ENCODE peak calls at places on chromosomes 1 and 21, in five cellular contexts. N is fibroblast of pulmonary artery, F is epithelial cell of esophagus, D is OCI-LY7, Q is colonic mucosa. G is an unnamed sample.
A peak's percentile ranks its signal among the peaks of the same experiment; 100 is the strongest.

GRCh38 chr1:153260980-153261792 is 1.7 kb downstream of the LORICRIN start:
- DNase-seq in N (peak; percentile 6), D (no peak), Q (no peak), F (peak; percentile 15), G (no peak)

GRCh38 chr1:245377854-245378253 is 223.1 kb downstream of the KIF26B start:
- DNase-seq in D (no peak), Q (no peak), N (no peak), F (no peak), G (no peak)

GRCh38 chr1:215793210-215793609 is 226.1 kb downstream of the KCTD3 start:
- DNase-seq in N (peak; percentile 62), F (peak; percentile 14), D (no peak), Q (no peak), G (peak; percentile 77)

GRCh38 chr1:67524143-67525052 is 94.2 kb upstream of the SERBP1 start:
- DNase-seq in D (no peak), Q (no peak), F (peak; percentile 82), N (no peak), G (no peak)

GRCh38 chr1:12495725-12496124 is 122.3 kb downstream of the DHRS3 start:
- DNase-seq in Q (no peak), D (no peak), N (no peak), F (no peak), G (no peak)

GRCh38 chr1:40352126-40352525 is 21.4 kb upstream of the SMAP2 start:
- DNase-seq in Q (no peak), F (no peak), D (peak; percentile 67), N (no peak), G (no peak)

GRCh38 chr1:228085287-228085926 is 2.9 kb downstream of the ARF1 start:
- DNase-seq in N (peak; percentile 93), F (peak; percentile 64), D (no peak), Q (peak; percentile 68), G (peak; percentile 63)

GRCh38 chr1:205568469-205569361 is 63.1 kb downstream of the ELK4 start:
- DNase-seq in Q (peak; percentile 32), F (peak; percentile 15), D (no peak), N (no peak), G (no peak)

GRCh38 chr1:145859491-145860159 is 744 bp upstream of the PIAS3 start:
- DNase-seq in F (peak; percentile 88), N (peak; percentile 88), D (peak; percentile 81), Q (peak; percentile 93), G (peak; percentile 45)

GRCh38 chr1:118947003-118947765 is 41.0 kb downstream of the TBX15 start:
- DNase-seq in D (no peak), Q (no peak), N (peak; percentile 8), F (no peak), G (no peak)

GRCh38 chr1:86247553-86248279 is 91.1 kb upstream of the COL24A1 start:
- DNase-seq in Q (no peak), F (no peak), D (peak; percentile 4), N (no peak), G (peak; percentile 52)

GRCh38 chr1:77704736-77705135 is 22.3 kb upstream of the ZZZ3 start:
- DNase-seq in F (no peak), Q (no peak), N (no peak), D (no peak), G (no peak)

GRCh38 chr1:36737767-36738166 is 255.1 kb upstream of the CSF3R start:
- DNase-seq in F (no peak), N (no peak), Q (no peak), D (no peak), G (no peak)

GRCh38 chr1:36125129-36125991 is at the start of gene COL8A2:
- DNase-seq in N (no peak), F (no peak), D (no peak), Q (no peak), G (no peak)

GRCh38 chr1:154290921-154291320 is 18.5 kb downstream of the HAX1 start:
- DNase-seq in N (no peak), D (no peak), Q (no peak), F (no peak), G (no peak)

GRCh38 chr1:157084720-157085119 is 14.9 kb downstream of the ETV3L start:
- DNase-seq in N (no peak), F (no peak), D (no peak), Q (peak; percentile 3), G (no peak)

GRCh38 chr1:28428990-28429520 is 59.5 kb downstream of the PHACTR4 start:
- DNase-seq in N (no peak), D (no peak), F (peak; percentile 22), Q (no peak), G (no peak)

GRCh38 chr1:2854611-2855010 is 53.1 kb upstream of the TTC34 start:
- DNase-seq in Q (no peak), D (no peak), N (no peak), F (no peak), G (no peak)

GRCh38 chr1:146021622-146022402 is at the start of gene HJV:
- DNase-seq in Q (no peak), N (no peak), F (no peak), D (no peak), G (no peak)

GRCh38 chr1:2311184-2312032 is 79.9 kb downstream of the MORN1 start:
- DNase-seq in Q (peak; percentile 67), N (peak; percentile 48), D (peak; percentile 68), F (peak; percentile 43), G (no peak)

GRCh38 chr1:96973605-96974004 is 252.0 kb downstream of the PTBP2 start:
- DNase-seq in F (peak; percentile 37), D (no peak), Q (no peak), N (peak; percentile 31), G (no peak)

GRCh38 chr1:36653850-36654249 is 171.1 kb upstream of the CSF3R start:
- DNase-seq in N (peak; percentile 77), D (no peak), Q (no peak), F (peak; percentile 41), G (no peak)

GRCh38 chr1:44034423-44034822 is 3.2 kb upstream of the SLC6A9 start:
- DNase-seq in D (no peak), Q (no peak), N (no peak), F (no peak), G (no peak)

GRCh38 chr1:179743679-179744400 is 749 bp downstream of the FAM163A start:
- DNase-seq in Q (no peak), F (no peak), D (no peak), N (no peak), G (no peak)

GRCh38 chr1:233470738-233471499 is 143.0 kb upstream of the KCNK1 start:
- DNase-seq in N (no peak), F (no peak), Q (no peak), D (no peak), G (no peak)

GRCh38 chr1:83985048-83985447 is 13.9 kb downstream of the TTLL7 start:
- DNase-seq in N (no peak), Q (no peak), F (no peak), D (no peak), G (no peak)

GRCh38 chr1:20733361-20733975 is 965 bp upstream of the SH2D5 start:
- DNase-seq in D (no peak), Q (no peak), F (no peak), N (no peak), G (no peak)
- H3K4me3 ChIP-seq in D (no peak overlapping the region), Q (peak overlapping the region; percentile 63), F (no peak overlapping the region), N (no peak overlapping the region), G (no peak overlapping the region)

GRCh38 chr1:48920741-48921330 is 144.1 kb upstream of the BEND5 start:
- DNase-seq in N (no peak), Q (no peak), D (no peak), F (no peak), G (no peak)

GRCh38 chr1:48917901-48918603 is 141.4 kb upstream of the BEND5 start:
- DNase-seq in D (no peak), F (no peak), N (no peak), Q (no peak), G (no peak)

GRCh38 chr1:48917070-48917454 is 140.4 kb upstream of the BEND5 start:
- DNase-seq in N (no peak), D (no peak), Q (no peak), F (no peak), G (no peak)

DNA sequence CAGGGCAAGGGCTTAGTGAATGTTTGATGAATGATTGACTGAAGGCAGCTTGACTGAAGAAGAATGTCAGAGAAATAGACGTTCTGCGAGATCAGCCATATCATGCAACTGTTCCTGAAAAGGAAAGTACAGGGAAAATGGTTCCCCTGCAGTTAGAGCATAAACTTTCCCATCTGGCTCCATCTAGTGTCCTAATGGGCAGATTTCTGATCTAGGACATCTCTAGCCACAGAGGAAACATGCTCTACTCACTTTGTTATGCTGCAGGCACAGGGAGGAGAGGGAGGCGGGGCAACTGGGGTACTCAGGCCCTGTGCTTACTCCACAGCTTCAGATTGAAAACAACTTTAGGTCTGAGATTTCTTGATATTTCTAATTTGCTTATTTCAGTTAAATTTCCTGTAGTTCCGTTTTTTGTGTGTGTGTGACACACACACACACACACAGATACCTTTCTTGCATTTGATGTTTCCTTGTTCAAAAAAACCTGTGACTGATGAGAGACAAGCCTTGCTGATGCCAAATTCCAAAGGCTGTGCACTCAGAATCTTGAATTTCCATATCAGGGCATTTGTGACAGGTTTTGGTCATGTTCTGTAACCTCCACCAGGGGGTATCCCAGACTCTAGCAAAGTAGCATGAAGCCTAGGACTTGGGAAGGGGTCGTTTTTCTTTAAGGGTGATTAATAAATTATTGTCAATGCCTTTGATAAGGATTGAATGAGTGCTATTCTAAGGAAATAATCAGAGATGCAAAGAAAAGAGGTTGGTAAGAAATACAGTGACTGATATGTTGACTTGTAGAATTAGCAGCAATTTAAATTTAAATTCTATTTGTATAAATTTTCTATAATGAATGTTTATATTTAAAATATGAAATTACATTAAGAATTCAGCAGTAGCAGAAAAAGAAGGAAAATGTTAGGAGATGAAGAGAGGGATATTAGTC is 139.7 kb upstream of the BEND5 start:
- DNase-seq in D (peak; percentile 20), N (peak; percentile 80), F (peak; percentile 62), Q (no peak), G (peak; percentile 32)
- TF ChIP-seq CTCF in D (peak; percentile 72), N (peak; percentile 68), F (peak; percentile 61), Q (peak; percentile 16), G (peak; percentile 65)

DNA sequence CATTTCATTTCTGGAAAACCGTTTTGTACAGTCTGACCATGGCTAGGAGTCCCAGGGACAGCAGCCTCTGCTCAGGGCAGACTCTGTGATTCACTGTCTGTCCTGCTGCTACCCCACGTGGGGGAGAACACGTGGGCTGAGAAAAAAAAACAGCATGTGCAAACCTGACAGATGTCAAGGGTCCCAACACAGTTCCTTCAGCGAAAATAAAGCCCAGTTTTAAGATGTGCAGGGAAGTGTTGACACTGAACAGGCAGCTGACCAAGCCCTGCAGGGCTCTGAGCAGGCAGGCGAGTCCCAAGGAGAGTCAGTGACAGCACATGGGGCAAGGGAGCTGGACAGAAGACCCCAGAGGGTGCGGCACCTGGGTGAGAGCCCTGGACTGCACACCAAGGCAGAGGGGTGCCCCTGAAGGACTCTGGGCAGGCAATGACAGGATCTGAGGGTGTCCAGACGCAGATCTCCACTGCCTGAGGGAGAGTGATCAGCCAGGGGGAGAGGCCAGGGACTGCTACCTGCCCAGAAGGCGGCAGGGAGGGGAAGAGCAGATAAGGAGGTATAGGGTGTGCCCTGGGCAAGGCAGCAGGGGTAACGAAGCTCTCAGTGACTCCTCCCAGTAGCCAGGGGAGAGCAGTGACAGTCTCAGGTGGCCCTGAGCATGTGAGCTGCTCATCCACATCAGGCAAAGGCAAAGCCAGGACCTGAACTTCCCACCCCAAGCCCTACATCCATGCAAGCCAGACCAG is 5.1 kb upstream of the SPATC1L start:
- DNase-seq in F (peak; percentile 15), D (no peak), Q (peak; percentile 20), N (peak; percentile 64), G (no peak)
- H3K4me3 ChIP-seq in F (no peak overlapping the region), D (no peak overlapping the region), Q (no peak overlapping the region), N (no peak overlapping the region), G (no peak overlapping the region)

DNA sequence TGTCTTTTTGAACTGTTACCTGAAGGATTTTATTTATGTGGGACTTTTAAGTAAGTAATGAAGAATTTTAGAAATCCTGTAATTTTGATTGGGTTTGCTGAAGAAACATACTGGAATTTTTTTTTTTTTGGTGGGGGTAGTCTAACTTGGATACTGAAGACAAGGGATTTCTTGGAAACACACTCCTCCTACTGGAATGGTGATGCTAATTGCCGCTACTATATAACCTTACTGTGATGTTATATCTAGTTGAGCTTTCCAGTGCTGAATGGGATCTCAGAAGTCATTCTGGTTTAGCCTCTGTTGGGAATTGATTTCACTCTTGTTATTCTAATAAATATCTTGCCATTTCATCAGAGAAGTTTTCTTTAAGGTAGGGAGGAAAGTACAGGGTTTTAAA is 8.4 kb downstream of the PPP2R5A start:
- DNase-seq in F (peak; percentile 23), Q (no peak), D (no peak), N (peak; percentile 45), G (no peak)
- TF ChIP-seq CTCF in F (peak; percentile 33), Q (peak; percentile 13), D (no peak), N (peak; percentile 36), G (peak; percentile 28)

G was measured in AG09309.